ENCODE peak calls at places on chromosomes 3 and 15, in six cellular contexts. S is fibroblast of lung; W is naive thymus-derived CD4-positive, alpha-beta T cell; E is left lung; G is mesenchymal stem cell; Y is IMR-90. M is an unnamed sample.

GRCh38 chr3:14119651-14120050 is 5.0 kb downstream of the CHCHD4 start:
- DNase-seq in G (no peak), E (no peak), W (no peak), S (no peak), Y (no peak), M (no peak)

GRCh38 chr15:77009646-77010311 is 14.9 kb downstream of the PSTPIP1 start:
- DNase-seq in S (no peak), E (no peak), Y (peak; percentile 14), G (no peak), W (no peak), M (no peak)

GRCh38 chr15:101242160-101242998 is 9.5 kb downstream of the CHSY1 start:
- DNase-seq in S (peak; percentile 77), W (peak; percentile 70), E (peak; percentile 67), G (peak; percentile 56), Y (peak; percentile 59), M (peak; percentile 84)

GRCh38 chr3:184683900-184684560 is 27.8 kb downstream of the MAGEF1 start:
- DNase-seq in E (no peak), G (no peak), Y (no peak), W (no peak), S (no peak), M (no peak)

GRCh38 chr15:63044077-63044644 is 1.6 kb downstream of the TPM1 start:
- DNase-seq in W (no peak), G (no peak), E (no peak), S (no peak), Y (no peak), M (no peak)

GRCh38 chr3:50028336-50028735 is 60.4 kb upstream of the RBM5 start:
- DNase-seq in G (no peak), E (no peak), S (peak; percentile 96), Y (peak; percentile 66), W (no peak), M (no peak)

GRCh38 chr15:89751748-89752147 is 699 bp upstream of the MESP1 start:
- DNase-seq in Y (no peak), S (no peak), W (no peak), E (peak; percentile 67), G (no peak), M (no peak)

GRCh38 chr3:62139957-62140356 is 233.4 kb downstream of the FEZF2 start:
- DNase-seq in W (no peak), Y (peak; percentile 28), E (no peak), G (peak; percentile 28), S (no peak), M (no peak)

GRCh38 chr3:73188707-73189106 is 127.2 kb downstream of the EBLN2 start:
- DNase-seq in G (no peak), W (no peak), S (no peak), Y (no peak), E (no peak), M (no peak)

GRCh38 chr3:9776896-9777694 is 7.3 kb upstream of the CAMK1 start:
- DNase-seq in S (no peak), Y (no peak), G (no peak), E (no peak), W (no peak), M (no peak)
- H3K27ac ChIP-seq in S (no peak overlapping the region), Y (no peak overlapping the region), G (no peak overlapping the region), E (no peak overlapping the region), W (no peak overlapping the region), M (no peak overlapping the region)

GRCh38 chr15:98694153-98694552 is 45.8 kb downstream of the IGF1R start:
- DNase-seq in Y (no peak), W (no peak), E (no peak), S (no peak), G (no peak), M (no peak)
- H3K4me1 ChIP-seq in Y (peaks cover 22% of the 10 kb centered on the region), W (peaks cover 30% of the 10 kb centered on the region), E (peaks cover 3% of the 10 kb centered on the region), S (peaks cover 5% of the 10 kb centered on the region), G (peaks cover 23% of the 10 kb centered on the region), M (peaks cover 26% of the 10 kb centered on the region)

GRCh38 chr15:51842852-51843737 is 13.6 kb downstream of the TMOD3 start:
- DNase-seq in E (no peak), Y (peak; percentile 79), G (peak; percentile 33), W (no peak), S (peak; percentile 82), M (no peak)
- H3K4me3 ChIP-seq in E (no peak overlapping the region), Y (no peak overlapping the region), G (no peak overlapping the region), W (no peak overlapping the region), S (no peak overlapping the region), M (no peak overlapping the region)

DNA sequence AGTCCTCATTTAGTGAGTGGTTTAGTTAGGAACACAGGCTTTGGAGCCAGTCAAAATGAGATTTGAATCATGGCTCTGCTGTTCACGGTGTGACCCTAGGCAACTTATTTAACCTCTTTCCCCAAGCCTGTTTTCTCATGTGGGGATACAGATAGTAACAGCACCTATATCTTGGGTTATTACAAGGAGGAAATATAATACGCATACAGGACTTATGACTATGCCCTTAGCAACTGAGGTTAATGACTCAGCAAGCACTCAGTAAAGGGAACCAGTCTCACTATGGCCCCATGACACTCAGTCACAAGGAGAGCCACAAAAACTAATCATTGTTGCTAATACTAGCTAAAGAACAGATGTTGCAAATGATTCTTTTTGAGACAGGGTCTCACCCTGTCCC is 45.9 kb downstream of the SUMF1 start:
- DNase-seq in Y (peak; percentile 83), S (peak; percentile 81), W (no peak), G (peak; percentile 50), E (no peak), M (no peak)
- H3K27ac ChIP-seq in Y (no peak overlapping the region), S (peak overlapping the region; percentile 47), W (no peak overlapping the region), G (no peak overlapping the region), E (peak overlapping the region; percentile 21), M (no peak overlapping the region)

DNA sequence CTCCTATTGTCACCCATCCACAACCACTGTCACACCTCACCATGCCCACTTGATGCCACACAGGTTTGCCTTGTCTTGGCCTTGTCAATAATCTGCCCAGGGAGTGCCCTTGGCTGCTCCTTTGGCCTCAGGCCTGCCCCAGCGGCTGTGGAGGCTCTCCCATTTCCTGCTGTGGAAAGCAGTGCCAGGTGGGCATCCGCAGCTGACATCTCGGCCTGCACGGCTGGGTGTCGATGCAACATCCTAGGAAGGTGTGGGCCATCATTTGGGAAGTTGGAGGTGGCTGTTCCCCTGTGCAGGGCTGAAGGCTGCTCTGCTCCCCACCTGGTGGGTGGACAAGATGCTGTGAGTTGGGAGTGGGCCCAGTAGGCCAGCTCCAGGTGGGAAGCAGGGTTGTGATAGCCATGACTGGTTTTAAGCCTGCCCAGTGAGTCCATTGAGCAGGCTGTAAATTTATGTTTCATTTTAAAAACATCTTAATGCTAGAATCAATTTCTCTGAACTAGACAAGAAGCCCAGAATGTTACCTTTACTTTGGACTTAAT is 12.5 kb downstream of the DNAH1 start:
- DNase-seq in S (no peak), W (no peak), G (no peak), Y (no peak), E (no peak), M (no peak)
- H3K4me1 ChIP-seq in S (no peaks in the 10 kb centered on the region), W (no peaks in the 10 kb centered on the region), G (peaks cover 8% of the 10 kb centered on the region), Y (no peaks in the 10 kb centered on the region), E (no peaks in the 10 kb centered on the region), M (no peaks in the 10 kb centered on the region)